ENCODE peak calls at places on chromosomes 13 and 19, in four cellular contexts. N, D, C and H are unnamed samples.

GRCh38 chr19:22595918-22596341 is 38.2 kb upstream of the ZNF492 start:
- DNase-seq in D (no peak), N (no peak), C (no peak), H (no peak)

GRCh38 chr13:42964681-42965305 is 27.2 kb downstream of the EPSTI1 start:
- DNase-seq in C (peak; percentile 33), D (peak; percentile 51), N (peak; percentile 15), H (no peak)

GRCh38 chr19:40641306-40641705 is 40.1 kb downstream of the LTBP4 start:
- DNase-seq in C (no peak), D (peak; percentile 56), N (no peak), H (no peak)

GRCh38 chr13:110309661-110310524 is 2.8 kb downstream of the COL4A2 start:
- DNase-seq in N (peak; percentile 35), D (no peak), C (no peak), H (peak; percentile 3)

GRCh38 chr13:112205990-112206389 is 139.0 kb downstream of the SOX1 start:
- DNase-seq in N (no peak), D (no peak), C (no peak), H (no peak)

GRCh38 chr13:111790621-111791020 is 276.3 kb upstream of the SOX1 start:
- DNase-seq in N (no peak), D (no peak), C (no peak), H (peak; percentile 3)

GRCh38 chr13:107994137-107994536 is 221.2 kb downstream of the LIG4 start:
- DNase-seq in D (no peak), C (no peak), N (no peak), H (no peak)

GRCh38 chr13:97333983-97334382 is 100.0 kb upstream of the RAP2A start:
- DNase-seq in C (no peak), D (no peak), N (peak; percentile 26), H (no peak)

GRCh38 chr19:1944088-1944915 is 3.3 kb downstream of the CSNK1G2 start:
- DNase-seq in C (no peak), N (no peak), D (no peak), H (no peak)

GRCh38 chr19:39833464-39834286 is at the start of gene DYRK1B:
- DNase-seq in D (peak; percentile 98), C (peak; percentile 96), N (peak; percentile 99), H (peak; percentile 98)

GRCh38 chr13:67137044-67137735 is 92.9 kb downstream of the PCDH9 start:
- DNase-seq in C (no peak), N (peak; percentile 45), D (peak; percentile 49), H (no peak)

GRCh38 chr13:32125221-32125621 is 93.6 kb downstream of the FRY start:
- DNase-seq in D (peak; percentile 43), N (peak; percentile 68), C (peak; percentile 74), H (no peak)

GRCh38 chr19:52600639-52601024 is 30.5 kb downstream of the ZNF701 start:
- DNase-seq in C (no peak), D (no peak), N (no peak), H (peak; percentile 54)

GRCh38 chr13:99215466-99215865 is 14.8 kb downstream of the UBAC2 start:
- DNase-seq in D (no peak), C (no peak), N (no peak), H (no peak)

GRCh38 chr19:23525265-23525862 is 130.1 kb upstream of the ZNF91 start:
- DNase-seq in C (no peak), D (no peak), N (no peak), H (no peak)

GRCh38 chr13:95779522-95779921 is 102.6 kb downstream of the DNAJC3 start:
- DNase-seq in N (no peak), D (no peak), C (no peak), H (no peak)

GRCh38 chr19:1310853-1311180 is 25.1 kb downstream of the EFNA2 start:
- DNase-seq in C (no peak), N (no peak), D (no peak), H (peak; percentile 72)

GRCh38 chr19:39817888-39818561 is 15.9 kb downstream of the DYRK1B start:
- DNase-seq in N (no peak), C (no peak), D (no peak), H (no peak)

GRCh38 chr19:17411801-17412200 is 6.4 kb upstream of the BST2 start:
- DNase-seq in C (no peak), D (no peak), N (no peak), H (no peak)

GRCh38 chr19:17414097-17414496 is 5.8 kb upstream of the MVB12A start:
- DNase-seq in N (no peak), C (no peak), D (no peak), H (no peak)

GRCh38 chr19:17419154-17419490 is 725 bp upstream of the MVB12A start:
- DNase-seq in C (no peak), N (no peak), D (no peak), H (no peak)

GRCh38 chr19:17418710-17419109 is 1.1 kb upstream of the MVB12A start:
- DNase-seq in N (peak; percentile 19), C (no peak), D (no peak), H (no peak)

DNA sequence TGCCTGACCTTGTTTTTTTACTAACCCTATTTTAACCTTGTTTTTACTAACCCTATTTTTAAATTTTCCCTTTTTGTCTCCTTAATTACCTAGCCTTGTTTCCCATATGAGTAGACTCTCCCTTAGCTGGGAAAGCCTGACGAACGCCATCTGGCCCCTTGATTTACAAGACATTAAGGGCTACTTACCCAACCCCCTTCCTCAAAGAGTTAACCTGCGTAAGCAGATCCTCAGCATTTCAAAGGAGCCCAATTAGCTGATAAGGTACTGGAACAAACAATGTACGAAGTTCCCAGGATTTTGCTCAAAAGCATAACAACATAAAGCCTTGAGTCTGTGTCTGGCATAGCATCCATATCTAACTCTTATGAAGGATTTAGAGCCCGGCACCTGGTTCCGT is 4.7 kb upstream of the MVB12A start:
- DNase-seq in N (no peak), D (no peak), C (no peak), H (peak; percentile 83)
- H3K4me3 ChIP-seq in N (no peak overlapping the region), D (no peak overlapping the region), C (no peak overlapping the region), H (peak overlapping the region; percentile 41)

GRCh38 chr19:55212447-55212846 is 3.1 kb upstream of the PTPRH start:
- DNase-seq in C (no peak), D (no peak), N (no peak), H (no peak)
- TF ChIP-seq CTCF in C (no peak), D (peak; percentile 12), N (peak; percentile 35), H (peak; percentile 20)

GRCh38 chr19:6138066-6138465 is 2.6 kb downstream of the ACSBG2 start:
- DNase-seq in N (no peak), D (no peak), C (peak; percentile 65), H (peak; percentile 9)

GRCh38 chr19:6132482-6132881 is 3.0 kb upstream of the ACSBG2 start:
- DNase-seq in D (no peak), C (no peak), N (no peak), H (no peak)

GRCh38 chr19:6138511-6138910 is 3.0 kb downstream of the ACSBG2 start:
- DNase-seq in C (no peak), N (no peak), D (no peak), H (no peak)

GRCh38 chr19:6133231-6133630 is 2.2 kb upstream of the ACSBG2 start:
- DNase-seq in N (no peak), C (no peak), D (no peak), H (no peak)

DNA sequence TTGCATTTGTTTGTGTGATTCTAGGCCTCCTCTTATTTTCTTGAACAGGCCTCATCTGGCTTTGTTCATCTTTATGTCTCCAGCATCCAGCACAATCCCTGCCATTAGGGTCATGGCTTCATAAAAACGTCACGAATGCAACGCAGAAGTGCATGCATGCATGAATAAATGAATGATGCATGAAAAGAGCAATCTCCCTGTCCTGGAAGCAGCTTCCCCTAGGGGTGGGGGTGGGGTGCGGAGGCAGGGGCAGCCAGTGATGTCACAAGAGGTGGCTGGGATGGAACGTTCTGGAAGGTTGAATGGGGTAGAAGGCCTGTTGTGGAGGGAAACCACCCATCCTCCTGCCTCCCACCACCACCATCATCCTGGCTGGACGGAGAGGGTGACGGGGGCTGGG is at the start of gene ACSBG2:
- DNase-seq in D (no peak), C (no peak), N (no peak), H (no peak)
- H3K4me3 ChIP-seq in D (no peak within 1 kb of the TSS), C (no peak within 1 kb of the TSS), N (no peak within 1 kb of the TSS), H (no peak within 1 kb of the TSS)

GRCh38 chr19:12052571-12053169 is at the start of gene ZNF878:
- DNase-seq in N (peak; percentile 85), D (peak; percentile 78), C (peak; percentile 75), H (peak; percentile 99)
- TF ChIP-seq CTCF in N (no peak), D (no peak), C (peak; percentile 9), H (peak; percentile 36)

GRCh38 chr19:35295453-35295791 is 3.5 kb downstream of the MAG start:
- DNase-seq in N (no peak), C (no peak), D (no peak), H (no peak)

GRCh38 chr19:35294859-35295258 is 2.9 kb downstream of the MAG start:
- DNase-seq in N (no peak), D (no peak), C (no peak), H (no peak)

GRCh38 chr19:35293733-35294309 is 1.9 kb downstream of the MAG start:
- DNase-seq in D (no peak), N (no peak), C (no peak), H (no peak)

GRCh38 chr19:35292986-35293732 is 1.2 kb downstream of the MAG start:
- DNase-seq in D (no peak), C (no peak), N (no peak), H (no peak)

GRCh38 chr19:35294328-35294727 is 2.4 kb downstream of the MAG start:
- DNase-seq in C (no peak), N (no peak), D (no peak), H (no peak)
- H3K4me3 ChIP-seq in C (no peak overlapping the region), N (no peak overlapping the region), D (no peak overlapping the region), H (no peak overlapping the region)

DNA sequence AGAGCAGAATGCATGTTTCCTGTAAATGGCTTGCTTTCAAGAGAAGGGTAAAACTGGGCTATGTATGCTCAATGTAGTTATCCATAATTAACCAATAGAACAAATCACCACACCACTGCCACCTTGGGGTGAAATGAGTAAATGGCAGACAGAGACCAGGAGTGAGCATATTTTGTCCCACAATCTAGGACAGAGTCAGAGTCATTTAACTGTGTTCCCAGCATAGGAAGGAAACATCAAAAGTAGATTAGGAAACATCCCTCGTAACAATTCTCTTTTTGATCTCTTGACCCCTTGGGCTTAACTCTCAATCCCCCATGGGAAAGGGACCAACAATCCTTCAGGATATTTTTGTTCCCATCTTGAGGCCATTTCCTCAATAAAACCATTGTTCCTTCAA is 224.8 kb downstream of the NHLRC3 start:
- DNase-seq in D (peak; percentile 50), N (peak; percentile 51), C (peak; percentile 17), H (peak; percentile 42)
- TF ChIP-seq CTCF in D (peak; percentile 79), N (peak; percentile 76), C (peak; percentile 80), H (peak; percentile 49)

DNA sequence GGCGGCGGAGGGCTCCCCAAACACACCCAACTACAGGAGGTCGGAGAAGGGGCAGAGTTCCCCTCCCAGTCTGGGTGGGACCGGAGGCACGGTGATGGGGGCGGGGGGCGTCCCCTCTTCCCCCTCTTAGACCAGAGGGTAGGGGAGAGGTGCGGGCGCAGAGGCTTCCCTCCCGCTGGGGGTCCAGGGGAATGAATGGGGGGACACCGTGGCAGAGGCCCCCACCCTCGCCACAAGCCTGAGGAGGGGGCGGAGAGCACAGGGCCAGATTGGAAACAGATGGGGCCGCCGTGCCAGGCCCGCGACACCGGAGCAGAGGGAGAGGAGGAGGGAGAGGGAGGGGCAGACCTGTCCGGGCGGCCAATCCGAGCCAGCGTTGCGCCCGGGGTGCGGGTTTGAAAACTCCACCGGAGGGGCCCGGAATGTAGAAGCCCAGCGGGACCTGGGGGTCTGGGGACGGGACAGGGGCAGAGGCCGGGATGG is 47.0 kb downstream of the PTPRS start:
- DNase-seq in N (peak; percentile 41), C (peak; percentile 56), D (no peak), H (peak; percentile 84)
- H3K4me3 ChIP-seq in N (peak overlapping the region; percentile 71), C (peak overlapping the region; percentile 80), D (peak overlapping the region; percentile 86), H (peak overlapping the region; percentile 77)